ENCODE peak calls at places on chromosomes 11 and 22, in six cellular contexts. Y is epithelial cell of esophagus, L is brain microvascular endothelial cell, O is fibroblast of the aortic adventitia, U is heart right ventricle, C is bronchial epithelial cell. G is an unnamed sample.

GRCh38 chr11:19674831-19675230 is 37.8 kb upstream of the NAV2 start:
- DNase-seq in Y (no peak), L (no peak), O (no peak), U (no peak), C (no peak), G (no peak)

GRCh38 chr11:20854214-20854613 is 184.8 kb downstream of the NELL1 start:
- DNase-seq in Y (no peak), L (no peak), O (no peak), U (no peak), C (no peak), G (no peak)

GRCh38 chr11:76663912-76664440 is 6.6 kb downstream of the LRRC32 start:
- DNase-seq in Y (no peak), L (no peak), O (no peak), U (no peak), C (no peak), G (no peak)

GRCh38 chr11:117941163-117941707 is 12.0 kb upstream of the TMPRSS13 start:
- DNase-seq in Y (peak), L (no peak), O (no peak), U (no peak), C (peak), G (peak)

GRCh38 chr11:103274025-103274424 is 164.8 kb downstream of the DYNC2H1 start:
- DNase-seq in Y (peak), L (no peak), O (no peak), U (no peak), C (peak), G (no peak)

GRCh38 chr11:65625628-65626342 is 10.2 kb downstream of the PCNX3 start:
- DNase-seq in Y (peak), L (no peak), O (peak), U (peak), C (no peak), G (no peak)

GRCh38 chr11:131109256-131109655 is 193.0 kb upstream of the SNX19 start:
- DNase-seq in Y (peak), L (peak), O (no peak), U (no peak), C (peak), G (no peak)

GRCh38 chr11:115488945-115489344 is 15.3 kb downstream of the CADM1 start:
- DNase-seq in Y (no peak), L (peak), O (no peak), U (no peak), C (peak), G (no peak)

GRCh38 chr11:101759771-101760450 is 154.9 kb upstream of the CEP126 start:
- DNase-seq in Y (peak), L (no peak), O (no peak), U (no peak), C (peak), G (no peak)

GRCh38 chr11:16880184-16880583 is 134.0 kb downstream of the PLEKHA7 start:
- DNase-seq in Y (no peak), L (no peak), O (no peak), U (no peak), C (no peak), G (no peak)

GRCh38 chr22:24416095-24416494 is 11.3 kb upstream of the ADORA2A start:
- DNase-seq in Y (no peak), L (no peak), O (no peak), U (no peak), C (no peak), G (no peak)

GRCh38 chr22:17847360-17848078 is 73.2 kb upstream of the BID start:
- DNase-seq in Y (peak), L (no peak), O (no peak), U (no peak), C (peak), G (no peak)

GRCh38 chr22:19598054-19598855 is 74.0 kb upstream of the CLDN5 start:
- DNase-seq in Y (peak), L (no peak), O (no peak), U (no peak), C (peak), G (no peak)

GRCh38 chr11:116788534-116788933 is 711 bp upstream of the ZPR1 start:
- DNase-seq in Y (no peak), L (no peak), O (no peak), U (no peak), C (no peak), G (no peak)

GRCh38 chr11:116786966-116787365 is 857 bp downstream of the ZPR1 start:
- DNase-seq in Y (no peak), L (no peak), O (no peak), U (no peak), C (no peak), G (no peak)

GRCh38 chr11:116787436-116787785 is 412 bp downstream of the ZPR1 start:
- DNase-seq in Y (no peak), L (no peak), O (no peak), U (no peak), C (peak), G (no peak)

GRCh38 chr11:116786360-116786759 is 1.5 kb downstream of the ZPR1 start:
- DNase-seq in Y (no peak), L (no peak), O (no peak), U (no peak), C (no peak), G (no peak)

DNA sequence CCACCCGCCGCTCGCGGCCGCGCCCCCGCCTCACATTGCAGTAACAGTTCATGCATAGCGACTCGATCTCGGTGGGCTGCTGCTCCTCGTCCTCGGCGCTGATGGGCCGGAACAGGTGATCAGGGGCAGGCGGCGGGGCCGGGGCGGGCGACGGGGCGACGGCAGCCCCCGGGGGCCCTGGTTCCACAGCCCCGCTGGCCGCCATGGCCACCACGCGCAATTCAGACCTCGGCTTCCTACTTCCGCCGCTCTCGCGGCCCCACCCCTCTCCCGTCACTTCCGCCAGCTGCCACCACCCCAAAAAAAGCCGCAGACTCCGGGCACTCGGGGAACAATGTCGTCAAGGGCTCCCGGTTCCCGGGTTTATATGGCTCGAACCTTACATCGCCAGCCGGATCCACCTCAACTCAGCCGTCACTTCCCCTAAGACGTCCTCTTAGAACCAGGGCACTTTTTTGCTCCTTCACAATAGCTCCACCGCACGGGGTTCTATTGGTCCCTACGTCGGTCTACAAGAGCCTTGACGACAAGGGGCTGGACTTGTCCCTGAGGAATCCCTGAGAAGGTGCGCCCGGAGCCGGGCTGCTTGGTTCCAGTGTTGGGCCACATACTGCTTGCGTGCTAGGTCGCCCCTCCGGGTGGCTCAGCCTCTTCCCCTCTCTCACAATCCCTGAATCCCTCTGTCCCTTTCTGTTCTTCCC is at the start of gene ZPR1:
- DNase-seq in Y (peak), L (peak), O (peak), U (peak), C (peak), G (peak)
- TF ChIP-seq CTCF in Y (no peak), L (no peak), O (no peak), U (no peak), C (no peak), G (no peak)

GRCh38 chr11:27839226-27839913 is 139.1 kb upstream of the BDNF start:
- DNase-seq in Y (peak), L (peak), O (peak), U (no peak), C (peak), G (no peak)
- TF ChIP-seq CTCF in Y (peak), L (peak), O (peak), U (peak), C (peak), G (peak)

GRCh38 chr11:66843776-66844495 is 695 bp downstream of the RCE1 start:
- DNase-seq in Y (no peak), L (no peak), O (no peak), U (no peak), C (no peak), G (no peak)
- TF ChIP-seq CTCF in Y (no peak), L (no peak), O (no peak), U (no peak), C (no peak), G (no peak)

DNA sequence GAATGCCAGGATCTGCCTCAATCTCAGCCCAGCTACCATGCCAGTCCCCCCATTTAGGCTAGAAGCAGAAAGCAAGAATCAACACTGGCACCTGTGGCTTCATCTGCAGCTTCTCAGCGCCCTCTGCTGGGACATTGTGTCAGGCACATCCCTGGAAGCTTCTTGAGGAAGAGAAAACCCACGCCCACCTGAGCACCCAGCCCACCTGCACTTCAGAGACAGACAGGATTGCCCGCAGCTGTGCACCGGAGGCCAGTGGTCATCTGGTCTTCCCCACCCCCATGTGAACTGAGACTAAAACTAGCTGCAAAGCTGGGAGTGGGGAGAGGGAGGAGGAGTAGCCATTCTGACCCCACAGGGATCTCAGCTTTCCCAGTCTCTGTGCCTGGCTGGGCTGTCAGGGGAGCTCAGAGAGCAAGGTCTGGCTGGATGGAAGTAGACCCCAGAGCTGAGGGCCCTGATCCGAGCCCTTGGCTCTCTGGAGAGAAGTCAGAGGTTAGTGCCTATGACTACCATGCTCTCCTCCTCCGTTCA is 66.8 kb downstream of the FEZ1 start:
- DNase-seq in Y (peak), L (peak), O (peak), U (peak), C (peak), G (no peak)
- TF ChIP-seq CTCF in Y (peak), L (peak), O (peak), U (peak), C (peak), G (peak)

GRCh38 chr22:20967697-20968201 is 694 bp downstream of the AIFM3 start:
- DNase-seq in Y (no peak), L (no peak), O (no peak), U (no peak), C (no peak), G (no peak)
- TF ChIP-seq CTCF in Y (no peak), L (no peak), O (no peak), U (no peak), C (no peak), G (no peak)

DNA sequence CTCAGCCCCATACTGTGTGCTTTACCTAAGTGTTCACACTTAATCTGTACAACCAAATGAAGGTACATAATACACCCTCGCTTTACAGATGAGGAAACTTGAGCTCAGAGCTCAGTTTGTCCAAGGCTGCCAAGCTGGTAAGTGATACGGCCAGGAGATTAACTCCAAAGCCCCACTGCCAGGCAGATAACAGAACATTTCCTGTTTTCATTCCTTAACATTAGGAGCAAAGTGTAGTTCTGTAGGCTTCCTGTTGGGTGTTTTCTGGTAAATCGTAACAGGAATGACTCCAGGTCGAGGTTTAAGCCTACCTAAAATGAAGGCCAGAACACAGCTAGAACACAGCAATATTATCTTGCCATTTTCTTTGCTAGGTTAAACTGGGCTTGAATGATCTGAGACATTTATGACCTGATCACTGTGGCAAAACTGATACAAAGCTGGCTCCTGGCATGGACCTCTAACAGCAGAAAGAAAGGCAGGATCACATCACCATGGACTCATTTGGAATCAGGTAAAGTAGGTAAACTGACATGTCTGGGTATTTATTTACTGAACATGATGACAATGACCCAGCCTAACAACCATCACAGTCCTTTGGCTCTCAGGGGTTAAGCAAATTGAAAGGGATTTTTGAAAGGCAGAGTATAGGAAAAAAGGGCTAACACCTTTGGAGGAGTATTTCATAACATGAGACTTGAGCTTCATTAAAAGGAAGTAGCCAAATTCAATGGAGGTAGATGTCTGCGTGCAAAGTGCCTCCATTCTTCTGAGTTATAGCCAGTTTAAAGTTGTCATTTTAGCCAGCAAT is 3.9 kb upstream of the NUP50 start:
- DNase-seq in Y (no peak), L (no peak), O (peak), U (no peak), C (peak), G (no peak)
- TF ChIP-seq CTCF in Y (no peak), L (peak), O (peak), U (no peak), C (peak), G (no peak)